ENCODE peak calls at places on chromosomes 5 and 9, in six cellular contexts. Q is GM10248, R is H9, C is activated B cell treated with CpG ODN at 0.5 μM for 24 hours, A is heart right ventricle, U is PC-9. K is an unnamed sample.

GRCh38 chr5:149299451-149300054 is 27.9 kb downstream of the AFAP1L1 start:
- DNase-seq in Q (no peak), R (no peak), C (no peak), A (no peak), U (no peak), K (no peak)

GRCh38 chr5:148776780-148777179 is 49.6 kb upstream of the ADRB2 start:
- DNase-seq in Q (no peak), R (no peak), C (no peak), A (no peak), U (peak; percentile 86), K (no peak)

GRCh38 chr5:105924366-105924765 is 1746.4 kb downstream of the EFNA5 start:
- DNase-seq in Q (no peak), R (no peak), C (no peak), A (no peak), U (no peak), K (no peak)

GRCh38 chr5:35853652-35854051 is 3.0 kb upstream of the IL7R start:
- DNase-seq in Q (no peak), R (no peak), C (no peak), A (no peak), U (no peak), K (no peak)

GRCh38 chr5:912356-913091 is 19.8 kb downstream of the TRIP13 start:
- DNase-seq in Q (no peak), R (no peak), C (no peak), A (no peak), U (peak; percentile 95), K (no peak)

GRCh38 chr5:1526151-1526631 is 2.4 kb upstream of the LPCAT1 start:
- DNase-seq in Q (no peak), R (no peak), C (no peak), A (no peak), U (no peak), K (no peak)

GRCh38 chr9:29966247-29966646 is 2393.0 kb upstream of the C9orf72 start:
- DNase-seq in Q (no peak), R (no peak), C (no peak), A (no peak), U (peak; percentile 4), K (no peak)

GRCh38 chr5:17436766-17437221 is 61.2 kb upstream of the TAF11L2 start:
- DNase-seq in Q (peak; percentile 39), R (no peak), C (no peak), A (no peak), U (no peak), K (no peak)

GRCh38 chr9:29214162-29214520 is 1640.9 kb upstream of the C9orf72 start:
- DNase-seq in Q (peak; percentile 12), R (peak; percentile 85), C (no peak), A (no peak), U (no peak), K (peak; percentile 49)

GRCh38 chr5:3740546-3741371 is 145.1 kb downstream of the IRX1 start:
- DNase-seq in Q (no peak), R (no peak), C (no peak), A (no peak), U (no peak), K (no peak)

GRCh38 chr5:130541617-130542221 is 623.3 kb downstream of the HINT1 start:
- DNase-seq in Q (no peak), R (no peak), C (no peak), A (no peak), U (no peak), K (no peak)

GRCh38 chr9:113274474-113275146 is 762 bp downstream of the CDC26 start:
- DNase-seq in Q (peak; percentile 69), R (no peak), C (no peak), A (peak; percentile 36), U (peak; percentile 32), K (no peak)

GRCh38 chr5:105840800-105841199 is 1829.9 kb downstream of the EFNA5 start:
- DNase-seq in Q (no peak), R (no peak), C (no peak), A (no peak), U (no peak), K (no peak)

GRCh38 chr5:134877159-134877558 is 3.0 kb downstream of the TXNDC15 start:
- DNase-seq in Q (peak; percentile 66), R (no peak), C (no peak), A (no peak), U (no peak), K (no peak)

GRCh38 chr5:10704949-10705621 is 55.9 kb downstream of the DAP start:
- DNase-seq in Q (no peak), R (no peak), C (no peak), A (no peak), U (peak; percentile 62), K (no peak)

GRCh38 chr5:164998590-164998989 is 1493.2 kb downstream of the MAT2B start:
- DNase-seq in Q (no peak), R (no peak), C (no peak), A (no peak), U (no peak), K (no peak)

GRCh38 chr5:88687253-88687955 is 195.6 kb downstream of the MEF2C start:
- DNase-seq in Q (no peak), R (no peak), C (no peak), A (no peak), U (no peak), K (no peak)

GRCh38 chr9:134747951-134748489 is 106.4 kb downstream of the COL5A1 start:
- DNase-seq in Q (no peak), R (no peak), C (no peak), A (no peak), U (no peak), K (no peak)

GRCh38 chr5:116479776-116480675 is 94.6 kb downstream of the SEMA6A start:
- DNase-seq in Q (no peak), R (no peak), C (no peak), A (no peak), U (no peak), K (no peak)

GRCh38 chr5:148687427-148687826 is 33.1 kb upstream of the HTR4 start:
- DNase-seq in Q (no peak), R (peak; percentile 72), C (no peak), A (no peak), U (peak; percentile 1), K (no peak)

GRCh38 chr9:137486141-137486490 is 27.0 kb upstream of the NSMF start:
- DNase-seq in Q (no peak), R (no peak), C (no peak), A (no peak), U (no peak), K (no peak)

GRCh38 chr5:107542831-107543231 is 127.9 kb downstream of the EFNA5 start:
- DNase-seq in Q (no peak), R (no peak), C (no peak), A (peak; percentile 59), U (peak; percentile 67), K (no peak)

GRCh38 chr5:123916331-123917121 is 404.5 kb downstream of the CSNK1G3 start:
- DNase-seq in Q (no peak), R (no peak), C (no peak), A (no peak), U (no peak), K (no peak)

GRCh38 chr9:93071464-93071863 is 13.0 kb downstream of the SUSD3 start:
- DNase-seq in Q (no peak), R (peak; percentile 72), C (no peak), A (no peak), U (no peak), K (no peak)

DNA sequence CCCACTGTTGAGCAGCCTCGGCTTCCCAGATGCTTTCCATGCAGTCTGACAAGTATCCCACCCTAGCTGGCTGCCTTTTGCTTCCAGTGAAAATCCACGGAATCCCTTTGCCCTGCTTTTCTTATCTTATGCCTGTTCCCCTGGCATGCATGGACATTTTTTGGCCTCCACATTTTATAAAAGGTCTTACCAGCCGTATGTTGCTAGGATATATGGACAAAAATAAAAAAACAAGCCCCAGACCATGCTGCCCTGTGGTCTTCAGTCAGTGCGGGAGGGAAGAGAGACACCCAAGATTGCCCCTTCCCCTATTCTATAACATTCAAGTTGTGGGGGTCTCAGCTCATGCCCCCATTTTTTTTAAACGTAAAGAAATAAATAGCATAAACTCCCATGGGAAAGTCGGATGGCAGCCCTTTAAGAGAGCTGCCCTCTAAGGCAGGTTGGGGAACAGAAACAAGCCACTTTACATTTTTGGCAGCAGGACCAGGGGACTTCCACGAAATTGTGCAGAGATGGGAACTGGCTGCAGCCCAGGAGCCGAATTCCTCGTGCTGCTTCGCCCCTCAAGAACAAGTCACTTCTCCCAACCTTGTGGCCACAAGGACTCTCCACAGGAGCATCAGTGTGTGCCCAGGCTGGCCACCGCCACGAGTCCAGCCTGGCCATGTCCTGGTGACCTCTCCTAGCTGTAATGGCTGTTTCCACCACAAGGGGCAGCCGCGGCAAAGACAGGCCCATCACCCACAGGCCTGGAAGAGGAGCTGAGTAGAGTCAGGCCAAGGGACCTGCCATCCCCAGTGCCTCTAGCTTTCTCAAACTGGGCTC is 129.4 kb downstream of the COL23A1 start:
- DNase-seq in Q (peak; percentile 69), R (peak; percentile 93), C (peak; percentile 27), A (peak; percentile 88), U (peak; percentile 55), K (no peak)
- TF ChIP-seq CTCF in Q (peak; percentile 74), R (peak; percentile 92), C (no peak), A (peak; percentile 88), U (peak; percentile 73), K (peak; percentile 81)

GRCh38 chr5:167030500-167031120 is 1260.8 kb upstream of the WWC1 start:
- DNase-seq in Q (peak; percentile 6), R (peak; percentile 86), C (no peak), A (no peak), U (peak; percentile 33), K (no peak)
- TF ChIP-seq CTCF in Q (no peak), R (peak; percentile 80), C (no peak), A (no peak), U (peak; percentile 48), K (peak; percentile 39)

DNA sequence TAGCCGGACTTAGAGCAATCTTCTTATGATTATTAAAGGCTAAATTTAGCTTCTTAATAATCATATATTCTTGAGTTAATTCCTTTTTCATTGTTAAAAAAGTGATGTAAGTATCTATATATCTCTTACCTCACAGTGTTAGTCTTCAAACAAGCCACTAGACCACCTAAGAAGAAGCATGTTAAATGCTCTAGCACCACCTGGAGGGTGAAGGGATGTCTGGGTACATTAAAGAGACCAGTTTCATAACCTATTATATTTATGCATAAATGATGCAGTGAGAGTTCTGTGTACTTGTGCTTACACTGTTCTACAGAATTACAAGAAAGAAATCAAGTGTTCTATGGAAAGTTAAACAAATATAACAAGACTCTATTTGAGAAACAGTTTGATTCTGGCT is 55.9 kb upstream of the SLCO6A1 start:
- DNase-seq in Q (no peak), R (no peak), C (no peak), A (no peak), U (no peak), K (no peak)
- TF ChIP-seq CTCF in Q (no peak), R (peak; percentile 52), C (no peak), A (peak; percentile 51), U (peak; percentile 40), K (no peak)

DNA sequence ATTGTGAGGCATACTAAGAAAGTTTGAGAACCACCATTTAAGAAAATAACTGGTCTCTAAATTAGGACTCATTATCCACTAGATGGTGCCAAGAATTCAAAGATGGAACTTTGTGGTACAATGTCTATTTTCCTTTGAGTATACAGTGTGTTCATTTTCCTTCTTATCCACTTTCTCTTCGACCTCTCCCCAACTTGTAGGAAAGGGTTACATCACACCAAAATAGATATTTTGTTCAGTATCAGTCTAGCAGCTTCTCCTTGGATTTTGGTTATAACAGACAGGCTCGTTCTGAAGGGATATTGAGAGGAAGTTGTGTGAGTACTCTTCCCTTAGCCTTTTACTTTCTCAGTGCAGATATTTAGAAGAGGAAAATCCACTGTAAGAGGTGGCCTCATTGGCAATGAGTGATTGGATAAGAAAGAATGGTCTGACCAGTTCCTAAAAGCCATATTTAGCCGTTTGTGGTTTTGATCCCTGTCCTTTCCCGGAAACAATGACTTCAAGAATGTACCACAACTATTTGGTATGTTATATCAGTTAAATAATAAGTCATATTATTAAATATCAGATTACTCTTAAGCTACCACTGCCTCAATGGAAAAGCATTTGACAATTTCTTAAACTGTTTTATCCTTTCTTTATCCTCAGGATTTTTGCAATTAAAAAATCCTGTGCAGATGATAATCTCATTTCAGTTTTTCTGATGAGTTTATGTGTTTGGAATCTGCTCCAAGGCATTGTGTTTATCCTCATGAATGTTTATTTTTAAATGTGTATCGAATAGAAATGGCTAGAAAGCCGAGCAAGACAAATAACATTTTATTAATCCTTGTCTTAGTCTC is 69.0 kb upstream of the GRAMD2B start:
- DNase-seq in Q (peak; percentile 59), R (no peak), C (no peak), A (no peak), U (peak; percentile 43), K (no peak)
- TF ChIP-seq CTCF in Q (peak; percentile 53), R (peak; percentile 64), C (no peak), A (peak; percentile 84), U (peak; percentile 74), K (peak; percentile 31)